ENCODE peak calls at places on chromosome 5, in four cellular contexts. H is NCI-H774; J is activated naive CD4-positive, alpha-beta T cell treated with Interleukin-2 at 50 U/mL for 16 hours; V is uterus. A is an unnamed sample.

GRCh38 chr5:67299317-67299716 is 102.7 kb upstream of the CD180 start:
- DNase-seq in H (no peak), J (no peak), V (no peak), A (no peak)

GRCh38 chr5:96226941-96227552 is 206.0 kb downstream of the PCSK1 start:
- DNase-seq in J (no peak), V (no peak), H (no peak), A (peak)

GRCh38 chr5:107604990-107605389 is 65.7 kb downstream of the EFNA5 start:
- DNase-seq in V (no peak), H (no peak), J (no peak), A (no peak)

GRCh38 chr5:176360894-176361436 is 599 bp downstream of the KIAA1191 start:
- DNase-seq in J (no peak), V (no peak), H (no peak), A (no peak)

GRCh38 chr5:1512541-1513291 is 11.0 kb downstream of the LPCAT1 start:
- DNase-seq in J (no peak), V (peak), H (peak), A (peak)

GRCh38 chr5:137613554-137614265 is 114.6 kb upstream of the SPOCK1 start:
- DNase-seq in V (no peak), J (no peak), H (no peak), A (no peak)

GRCh38 chr5:91151947-91152346 is 231.2 kb downstream of the ARRDC3 start:
- DNase-seq in H (no peak), V (no peak), J (no peak), A (peak)

GRCh38 chr5:106312360-106312759 is 1358.4 kb downstream of the EFNA5 start:
- DNase-seq in H (no peak), J (no peak), V (no peak), A (no peak)

GRCh38 chr5:176388003-176388340 is 426 bp downstream of the NOP16 start:
- DNase-seq in J (no peak), V (no peak), H (no peak), A (no peak)